ENCODE peak calls at places on chromosome 1, in ten cellular contexts. U is PC-9, V is GM20000, Y is fibroblast of lung, S is GM13977, L is heart right ventricle, X is NB4, Z is transverse colon, E is neural progenitor cell, B is AG09309. A is an unnamed sample.

GRCh38 chr1:205325334-205325884 is 3.9 kb upstream of the NUAK2 start:
- DNase-seq in Z (peak), L (peak), Y (peak), U (peak), E (peak), S (peak), V (peak), X (peak), B (peak), A (peak)

GRCh38 chr1:228163004-228163753 is 2.4 kb upstream of the IBA57 start:
- DNase-seq in S (no peak), Y (peak), L (peak), V (no peak), X (no peak), E (no peak), U (no peak), Z (peak), B (no peak), A (no peak)

GRCh38 chr1:59455206-59455605 is 158.3 kb downstream of the FGGY start:
- DNase-seq in Z (no peak), B (no peak), Y (peak), U (peak), X (no peak), L (no peak), S (no peak), E (no peak), V (no peak), A (no peak)

GRCh38 chr1:31467005-31467674 is 54.1 kb downstream of the SERINC2 start:
- DNase-seq in E (no peak), Z (no peak), B (no peak), U (no peak), X (no peak), L (no peak), Y (no peak), S (no peak), V (no peak), A (no peak)

GRCh38 chr1:54885863-54886723 is 902 bp downstream of the DHCR24 start:
- DNase-seq in V (peak), B (no peak), Z (peak), L (peak), Y (peak), U (peak), X (no peak), E (peak), S (no peak), A (no peak)

GRCh38 chr1:175481126-175482071 is 262.0 kb downstream of the TNR start:
- DNase-seq in V (peak), U (no peak), B (no peak), L (no peak), S (peak), X (peak), Z (no peak), E (peak), Y (peak), A (no peak)

GRCh38 chr1:167297222-167298214 is 76.8 kb downstream of the POU2F1 start:
- DNase-seq in L (no peak), B (no peak), E (peak), S (no peak), V (no peak), Z (peak), X (peak), Y (no peak), U (peak), A (no peak)

GRCh38 chr1:110056776-110057175 is 13.7 kb downstream of the ALX3 start:
- DNase-seq in B (peak), Z (peak), X (no peak), U (no peak), V (no peak), L (no peak), S (no peak), Y (peak), E (no peak), A (no peak)

GRCh38 chr1:63662846-63663245 is 69.6 kb downstream of the PGM1 start:
- DNase-seq in B (no peak), X (no peak), Y (peak), E (no peak), V (no peak), S (no peak), Z (no peak), L (no peak), U (peak), A (no peak)

GRCh38 chr1:76951185-76951584 is 83.9 kb downstream of the ST6GALNAC5 start:
- DNase-seq in X (no peak), S (no peak), E (no peak), B (no peak), L (no peak), Y (peak), Z (no peak), V (no peak), U (no peak), A (no peak)

GRCh38 chr1:227343201-227343600 is 24.9 kb upstream of the CDC42BPA start:
- DNase-seq in Z (no peak), E (no peak), B (no peak), U (no peak), S (no peak), V (no peak), Y (no peak), L (no peak), X (no peak), A (no peak)

GRCh38 chr1:27163093-27163492 is 8.2 kb upstream of the SLC9A1 start:
- DNase-seq in Y (no peak), V (no peak), Z (no peak), B (no peak), L (no peak), E (no peak), U (peak), X (no peak), S (no peak), A (no peak)

GRCh38 chr1:41623736-41624135 is 139.3 kb upstream of the EDN2 start:
- DNase-seq in L (no peak), Z (no peak), B (no peak), U (no peak), V (no peak), X (no peak), E (no peak), S (peak), Y (no peak), A (no peak)

GRCh38 chr1:227941509-227942020 is 6.2 kb downstream of the WNT9A start:
- DNase-seq in Y (no peak), V (no peak), Z (no peak), E (no peak), X (no peak), U (no peak), S (no peak), L (no peak), B (no peak), A (no peak)

GRCh38 chr1:155977607-155978324 is 581 bp downstream of the ARHGEF2 start:
- DNase-seq in B (no peak), U (no peak), Y (no peak), X (peak), S (peak), E (peak), Z (peak), V (peak), L (no peak), A (peak)

GRCh38 chr1:2358072-2358471 is 33.3 kb downstream of the MORN1 start:
- DNase-seq in V (no peak), B (no peak), Z (no peak), S (no peak), X (no peak), E (no peak), U (no peak), L (no peak), Y (no peak), A (no peak)

GRCh38 chr1:2356911-2357845 is 34.2 kb downstream of the MORN1 start:
- DNase-seq in X (no peak), Y (no peak), B (no peak), V (no peak), L (no peak), U (no peak), S (no peak), E (no peak), Z (no peak), A (no peak)

GRCh38 chr1:2363847-2364513 is 27.4 kb downstream of the MORN1 start:
- DNase-seq in S (no peak), Z (no peak), L (no peak), Y (no peak), X (no peak), E (no peak), V (no peak), U (no peak), B (no peak), A (no peak)

GRCh38 chr1:2358651-2359640 is 32.4 kb downstream of the MORN1 start:
- DNase-seq in E (no peak), Y (no peak), L (no peak), S (no peak), B (no peak), X (no peak), Z (no peak), U (no peak), V (no peak), A (no peak)

GRCh38 chr1:2360588-2361364 is 30.6 kb downstream of the MORN1 start:
- DNase-seq in U (no peak), S (no peak), B (no peak), E (no peak), Z (no peak), L (no peak), Y (peak), X (no peak), V (no peak), A (no peak)
- TF ChIP-seq CTCF in U (no peak), S (no peak), B (no peak), E (no peak), Z (no peak), L (no peak), Y (no peak), X (no peak), V (no peak), A (no peak)

GRCh38 chr1:30263888-30264671 is 459.3 kb downstream of the MATN1 start:
- DNase-seq in B (no peak), S (no peak), Z (no peak), Y (no peak), E (no peak), U (no peak), L (no peak), V (no peak), X (no peak), A (no peak)
- TF ChIP-seq CTCF in B (no peak), S (no peak), Z (no peak), Y (no peak), E (no peak), U (no peak), L (no peak), V (no peak), X (no peak), A (no peak)

DNA sequence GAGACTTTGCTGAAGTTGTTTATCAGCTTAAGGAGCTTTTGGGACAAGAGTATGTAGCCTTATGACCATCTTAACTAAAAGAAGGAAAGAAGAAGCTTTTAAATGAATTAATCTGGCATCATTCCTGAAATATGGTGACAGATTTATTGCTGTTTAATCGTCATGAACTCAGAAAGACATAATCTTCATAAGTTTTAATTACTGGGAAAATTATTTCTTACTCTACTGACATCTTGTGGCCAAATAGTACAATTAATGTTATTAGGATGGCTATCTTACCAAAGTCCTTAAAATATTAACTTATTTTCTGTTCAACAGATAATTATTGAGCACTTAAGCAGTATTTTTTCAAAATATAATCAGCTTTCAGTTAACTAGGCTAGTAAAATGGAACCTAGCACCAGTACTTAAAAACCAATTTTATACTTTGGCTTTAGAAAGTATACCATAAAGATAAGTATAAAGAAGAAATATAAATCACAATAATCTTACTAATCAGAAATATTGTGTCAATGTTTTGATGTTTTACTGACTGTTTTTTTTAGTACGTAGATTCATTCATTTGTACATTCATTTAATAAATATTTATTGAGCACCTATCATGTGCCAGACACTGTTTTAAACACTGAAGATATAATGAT is 34.7 kb upstream of the GPR25 start:
- DNase-seq in Y (peak), Z (no peak), B (no peak), E (no peak), V (peak), L (no peak), U (no peak), S (peak), X (peak), A (no peak)
- TF ChIP-seq CTCF in Y (peak), Z (peak), B (peak), E (peak), V (no peak), L (peak), U (peak), S (peak), X (no peak), A (peak)

GRCh38 chr1:168335500-168335899 is 54.8 kb downstream of the TBX19 start:
- DNase-seq in Z (no peak), L (no peak), B (no peak), V (no peak), U (no peak), X (no peak), S (no peak), E (no peak), Y (no peak), A (no peak)
- TF ChIP-seq CTCF in Z (no peak), L (no peak), B (no peak), V (no peak), U (no peak), X (no peak), S (no peak), E (no peak), Y (no peak), A (no peak)

GRCh38 chr1:116270316-116271057 is 102.6 kb upstream of the ATP1A1 start:
- DNase-seq in Z (no peak), Y (no peak), V (no peak), B (no peak), E (no peak), L (no peak), X (no peak), S (no peak), U (no peak), A (no peak)
- TF ChIP-seq CTCF in Z (no peak), Y (no peak), V (no peak), B (no peak), E (peak), L (no peak), X (no peak), S (no peak), U (no peak), A (no peak)

GRCh38 chr1:87474098-87474497 is 145.4 kb downstream of the LMO4 start:
- DNase-seq in B (no peak), S (no peak), X (no peak), U (no peak), Z (no peak), L (no peak), V (no peak), E (no peak), Y (no peak), A (no peak)

GRCh38 chr1:87472716-87473115 is 144.0 kb downstream of the LMO4 start:
- DNase-seq in U (peak), Y (no peak), E (no peak), B (no peak), S (no peak), V (no peak), Z (no peak), L (no peak), X (no peak), A (no peak)

GRCh38 chr1:87473203-87473661 is 144.6 kb downstream of the LMO4 start:
- DNase-seq in L (no peak), X (no peak), Y (peak), S (no peak), B (no peak), V (no peak), E (no peak), Z (no peak), U (peak), A (no peak)

GRCh38 chr1:87478231-87478630 is 149.6 kb downstream of the LMO4 start:
- DNase-seq in Y (peak), E (peak), U (no peak), S (no peak), Z (peak), L (peak), X (peak), B (no peak), V (no peak), A (no peak)
- TF ChIP-seq CTCF in Y (peak), E (peak), U (no peak), S (no peak), Z (no peak), L (peak), X (no peak), B (no peak), V (no peak), A (no peak)